ENCODE peak calls at places on chromosomes 13 and 19, in ten cellular contexts. K is activated CD8-positive, alpha-beta memory T cell treated with anti-CD3 and anti-CD28 coated beads, Interleukin-2, amount 50 U/mL, for 4 hours; M is CD4-positive, alpha-beta memory T cell; N is stimulated activated CD8-positive, alpha-beta memory T cell treated with anti-CD3 and anti-CD28 coated beads, Interleukin-4, amount 100 ng/mL, for 24 hours; L is transverse colon; P is left ventricle myocardium superior; S is IMR-90; A is stomach; U is substantia nigra; G is stimulated activated CD4-positive, alpha-beta T cell treated with anti-CD3 and anti-CD28 coated beads, Interleukin-1b, Interleukin-23, amount 100 ng/mL, for 1 hour. X is an unnamed sample.
A peak's percentile ranks its signal among the peaks of the same experiment; 100 is the strongest.

GRCh38 chr13:30659980-30660379 is 42.3 kb downstream of the USPL1 start:
- DNase-seq in K (no peak), M (no peak), N (no peak), L (no peak), P (no peak), S (no peak), A (no peak), U (no peak), G (no peak), X (no peak)

GRCh38 chr19:29625316-29625715 is 19.2 kb downstream of the POP4 start:
- DNase-seq in K (no peak), M (no peak), N (no peak), L (no peak), P (no peak), S (no peak), A (no peak), U (no peak), G (no peak), X (no peak)

GRCh38 chr13:97975280-97975850 is 21.9 kb downstream of the IPO5 start:
- DNase-seq in K (no peak), M (peak; percentile 31), N (no peak), L (no peak), P (no peak), S (no peak), A (no peak), U (no peak), G (no peak), X (no peak)

GRCh38 chr13:111540486-111540885 is 220.0 kb downstream of the TEX29 start:
- DNase-seq in K (no peak), M (no peak), N (no peak), L (no peak), P (no peak), S (no peak), A (no peak), U (no peak), G (no peak), X (no peak)

GRCh38 chr19:52742516-52742915 is 7.7 kb upstream of the ZNF611 start:
- DNase-seq in K (no peak), M (no peak), N (no peak), L (no peak), P (no peak), S (no peak), A (no peak), U (no peak), G (no peak), X (no peak)

GRCh38 chr13:78701383-78701782 is 42.4 kb upstream of the OBI1 start:
- DNase-seq in K (no peak), M (no peak), N (no peak), L (no peak), P (no peak), S (no peak), A (no peak), U (no peak), G (no peak), X (peak; percentile 66)

GRCh38 chr13:93249259-93249917 is 22.8 kb downstream of the GPC6 start:
- DNase-seq in K (no peak), M (no peak), N (no peak), L (no peak), P (no peak), S (peak; percentile 95), A (no peak), U (no peak), G (no peak), X (peak; percentile 91)

GRCh38 chr19:4134351-4134750 is 10.4 kb upstream of the MAP2K2 start:
- DNase-seq in K (no peak), M (no peak), N (no peak), L (no peak), P (no peak), S (no peak), A (no peak), U (no peak), G (no peak), X (no peak)

GRCh38 chr13:42361701-42362100 is 89.7 kb downstream of the AKAP11 start:
- DNase-seq in K (no peak), M (no peak), N (no peak), L (no peak), P (no peak), S (no peak), A (no peak), U (no peak), G (no peak), X (no peak)

GRCh38 chr13:50715402-50716146 is 127.9 kb downstream of the DLEU7 start:
- DNase-seq in K (no peak), M (no peak), N (no peak), L (peak; percentile 23), P (peak; percentile 61), S (no peak), A (no peak), U (no peak), G (no peak), X (no peak)

GRCh38 chr19:37551123-37551993 is 43.2 kb downstream of the ZNF571 start:
- DNase-seq in K (no peak), M (peak; percentile 62), N (peak; percentile 10), L (peak; percentile 42), P (peak; percentile 80), S (peak; percentile 44), A (no peak), U (no peak), G (peak; percentile 4), X (peak; percentile 54)

GRCh38 chr13:50594276-50594970 is 249.1 kb downstream of the DLEU7 start:
- DNase-seq in K (no peak), M (no peak), N (peak; percentile 35), L (peak; percentile 40), P (no peak), S (no peak), A (no peak), U (no peak), G (no peak), X (no peak)

GRCh38 chr13:113635709-113636108 is 22.3 kb downstream of the ATP4B start:
- DNase-seq in K (no peak), M (no peak), N (no peak), L (no peak), P (peak; percentile 21), S (no peak), A (no peak), U (no peak), G (no peak), X (no peak)

GRCh38 chr13:70568571-70568970 is 460.3 kb upstream of the KLHL1 start:
- DNase-seq in K (no peak), M (no peak), N (no peak), L (no peak), P (no peak), S (peak; percentile 26), A (no peak), U (no peak), G (no peak), X (peak; percentile 16)

GRCh38 chr19:53982056-53982455 is 9.4 kb upstream of the CACNG6 start:
- DNase-seq in K (no peak), M (no peak), N (no peak), L (no peak), P (no peak), S (no peak), A (no peak), U (no peak), G (no peak), X (no peak)

GRCh38 chr13:51192348-51192747 is 29.9 kb upstream of the FAM124A start:
- DNase-seq in K (no peak), M (no peak), N (no peak), L (no peak), P (no peak), S (no peak), A (no peak), U (no peak), G (no peak), X (no peak)

GRCh38 chr19:23415561-23416191 is 20.4 kb upstream of the ZNF91 start:
- DNase-seq in K (no peak), M (peak; percentile 13), N (no peak), L (peak; percentile 86), P (peak; percentile 54), S (no peak), A (no peak), U (no peak), G (no peak), X (no peak)

GRCh38 chr13:34863360-34864135 is 78.5 kb upstream of the NBEA start:
- DNase-seq in K (no peak), M (no peak), N (no peak), L (no peak), P (no peak), S (peak; percentile 75), A (no peak), U (no peak), G (no peak), X (peak; percentile 95)

GRCh38 chr13:97279913-97280312 is 57.8 kb downstream of the MBNL2 start:
- DNase-seq in K (no peak), M (no peak), N (no peak), L (no peak), P (no peak), S (peak; percentile 74), A (no peak), U (no peak), G (no peak), X (peak; percentile 93)

GRCh38 chr19:2977686-2978466 is 512 bp downstream of the TLE6 start:
- DNase-seq in K (no peak), M (no peak), N (no peak), L (no peak), P (no peak), S (no peak), A (no peak), U (no peak), G (no peak), X (no peak)

GRCh38 chr13:51746802-51747201 is 57.2 kb downstream of the DHRS12 start:
- DNase-seq in K (no peak), M (no peak), N (no peak), L (no peak), P (no peak), S (no peak), A (no peak), U (no peak), G (no peak), X (no peak)

GRCh38 chr13:69928262-69928661 is 179.4 kb upstream of the ATXN8OS start:
- DNase-seq in K (no peak), M (no peak), N (no peak), L (no peak), P (no peak), S (no peak), A (no peak), U (no peak), G (no peak), X (no peak)

GRCh38 chr13:111344471-111345191 is 24.2 kb downstream of the TEX29 start:
- DNase-seq in K (no peak), M (no peak), N (no peak), L (no peak), P (peak; percentile 55), S (peak; percentile 92), A (peak; percentile 63), U (no peak), G (no peak), X (peak; percentile 47)

GRCh38 chr13:28653111-28653510 is 5.8 kb upstream of the POMP start:
- DNase-seq in K (no peak), M (no peak), N (no peak), L (no peak), P (no peak), S (no peak), A (no peak), U (no peak), G (no peak), X (no peak)

GRCh38 chr13:110471833-110472162 is 89.7 kb downstream of the RAB20 start:
- DNase-seq in K (no peak), M (no peak), N (no peak), L (peak; percentile 60), P (no peak), S (peak; percentile 37), A (peak; percentile 35), U (no peak), G (no peak), X (peak; percentile 39)

GRCh38 chr19:32890326-32890725 is 20.8 kb upstream of the SLC7A9 start:
- DNase-seq in K (no peak), M (no peak), N (no peak), L (no peak), P (no peak), S (no peak), A (no peak), U (no peak), G (no peak), X (no peak)

GRCh38 chr13:91139232-91139631 is 208.3 kb upstream of the MIR17HG start:
- DNase-seq in K (no peak), M (no peak), N (no peak), L (no peak), P (no peak), S (no peak), A (no peak), U (no peak), G (no peak), X (no peak)

GRCh38 chr13:54934121-54934520 is 1905.5 kb downstream of the OLFM4 start:
- DNase-seq in K (no peak), M (no peak), N (no peak), L (no peak), P (no peak), S (no peak), A (no peak), U (no peak), G (no peak), X (no peak)

X was measured in astrocyte.